ENCODE peak calls at places on chromosome 7, in eight cellular contexts. I is body of pancreas, C is Peyer's patch, S is K562, M is IMR-90, N is endothelial cell of umbilical vein, Y is ovary, A is A549. O is an unnamed sample.

GRCh38 chr7:132379292-132379691 is 197.0 kb downstream of the PLXNA4 start:
- DNase-seq in I (no peak), C (no peak), S (no peak), M (no peak), N (no peak), Y (no peak), A (no peak), O (no peak)

GRCh38 chr7:10706875-10707493 is 266.7 kb upstream of the PHF14 start:
- DNase-seq in I (no peak), C (no peak), S (no peak), M (no peak), N (no peak), Y (no peak), A (no peak), O (no peak)

GRCh38 chr7:121083138-121083789 is 94.8 kb downstream of the CPED1 start:
- DNase-seq in I (no peak), C (no peak), S (peak; percentile 62), M (peak; percentile 84), N (peak; percentile 37), Y (no peak), A (no peak), O (no peak)

GRCh38 chr7:102331536-102332275 is 24.5 kb downstream of the SPDYE6 start:
- DNase-seq in I (no peak), C (no peak), S (peak; percentile 11), M (no peak), N (no peak), Y (no peak), A (no peak), O (no peak)

GRCh38 chr7:150324366-150324961 is 1.1 kb upstream of the ACTR3C start:
- DNase-seq in I (peak; percentile 37), C (no peak), S (peak; percentile 50), M (peak; percentile 11), N (no peak), Y (peak; percentile 42), A (no peak), O (no peak)

GRCh38 chr7:131524699-131525098 is 31.7 kb downstream of the PODXL start:
- DNase-seq in I (no peak), C (no peak), S (no peak), M (no peak), N (no peak), Y (no peak), A (no peak), O (no peak)

GRCh38 chr7:148944935-148945934 is 61.1 kb upstream of the EZH2 start:
- DNase-seq in I (no peak), C (no peak), S (no peak), M (peak; percentile 66), N (no peak), Y (no peak), A (no peak), O (no peak)

GRCh38 chr7:87875151-87876039 is 765 bp downstream of the SLC25A40 start:
- DNase-seq in I (peak; percentile 30), C (no peak), S (peak; percentile 36), M (peak; percentile 2), N (peak; percentile 5), Y (no peak), A (no peak), O (no peak)

GRCh38 chr7:81470724-81471379 is 299.0 kb downstream of the HGF start:
- DNase-seq in I (peak; percentile 75), C (no peak), S (no peak), M (no peak), N (no peak), Y (no peak), A (no peak), O (no peak)

GRCh38 chr7:92830047-92830446 is 6.3 kb downstream of the CDK6 start:
- DNase-seq in I (no peak), C (no peak), S (no peak), M (no peak), N (no peak), Y (no peak), A (no peak), O (no peak)

GRCh38 chr7:35185908-35186731 is 67.8 kb downstream of the TBX20 start:
- DNase-seq in I (peak; percentile 20), C (no peak), S (peak; percentile 2), M (peak; percentile 8), N (peak; percentile 24), Y (no peak), A (no peak), O (no peak)

GRCh38 chr7:101116898-101117297 is 10.0 kb upstream of the SERPINE1 start:
- DNase-seq in I (no peak), C (no peak), S (no peak), M (no peak), N (no peak), Y (no peak), A (no peak), O (no peak)

GRCh38 chr7:18320422-18320821 is 175.1 kb upstream of the HDAC9 start:
- DNase-seq in I (no peak), C (no peak), S (no peak), M (no peak), N (no peak), Y (no peak), A (no peak), O (no peak)

GRCh38 chr7:88111136-88111748 is 108.6 kb downstream of the SRI start:
- DNase-seq in I (no peak), C (no peak), S (peak; percentile 25), M (peak; percentile 41), N (peak; percentile 65), Y (no peak), A (peak; percentile 39), O (no peak)

GRCh38 chr7:106110238-106110560 is 1.9 kb downstream of the SYPL1 start:
- DNase-seq in I (no peak), C (no peak), S (no peak), M (no peak), N (peak; percentile 15), Y (no peak), A (no peak), O (no peak)

GRCh38 chr7:104978460-104978859 is 35.5 kb upstream of the KMT2E start:
- DNase-seq in I (no peak), C (no peak), S (no peak), M (no peak), N (no peak), Y (no peak), A (no peak), O (no peak)

GRCh38 chr7:105454921-105455320 is 66.2 kb upstream of the SRPK2 start:
- DNase-seq in I (no peak), C (no peak), S (peak; percentile 10), M (no peak), N (peak; percentile 24), Y (no peak), A (no peak), O (no peak)

GRCh38 chr7:69419928-69420327 is 178.3 kb upstream of the AUTS2 start:
- DNase-seq in I (no peak), C (no peak), S (no peak), M (no peak), N (no peak), Y (no peak), A (no peak), O (no peak)

GRCh38 chr7:41232086-41232485 is 470.8 kb downstream of the INHBA start:
- DNase-seq in I (no peak), C (no peak), S (no peak), M (peak; percentile 33), N (no peak), Y (no peak), A (no peak), O (no peak)

GRCh38 chr7:137399827-137400823 is 56.6 kb upstream of the PTN start:
- DNase-seq in I (no peak), C (no peak), S (no peak), M (peak; percentile 74), N (no peak), Y (no peak), A (no peak), O (no peak)

GRCh38 chr7:96739167-96739566 is 29.5 kb upstream of the SEM1 start:
- DNase-seq in I (no peak), C (no peak), S (no peak), M (no peak), N (no peak), Y (no peak), A (no peak), O (no peak)

GRCh38 chr7:148020679-148021078 is 569.9 kb upstream of the C7orf33 start:
- DNase-seq in I (no peak), C (no peak), S (no peak), M (no peak), N (no peak), Y (no peak), A (no peak), O (no peak)

GRCh38 chr7:26507375-26508068 is 215.9 kb downstream of the SNX10 start:
- DNase-seq in I (no peak), C (no peak), S (no peak), M (no peak), N (peak; percentile 25), Y (no peak), A (no peak), O (no peak)

GRCh38 chr7:1595636-1596035 is 25.8 kb upstream of the PSMG3 start:
- DNase-seq in I (no peak), C (no peak), S (no peak), M (no peak), N (no peak), Y (no peak), A (no peak), O (no peak)

DNA sequence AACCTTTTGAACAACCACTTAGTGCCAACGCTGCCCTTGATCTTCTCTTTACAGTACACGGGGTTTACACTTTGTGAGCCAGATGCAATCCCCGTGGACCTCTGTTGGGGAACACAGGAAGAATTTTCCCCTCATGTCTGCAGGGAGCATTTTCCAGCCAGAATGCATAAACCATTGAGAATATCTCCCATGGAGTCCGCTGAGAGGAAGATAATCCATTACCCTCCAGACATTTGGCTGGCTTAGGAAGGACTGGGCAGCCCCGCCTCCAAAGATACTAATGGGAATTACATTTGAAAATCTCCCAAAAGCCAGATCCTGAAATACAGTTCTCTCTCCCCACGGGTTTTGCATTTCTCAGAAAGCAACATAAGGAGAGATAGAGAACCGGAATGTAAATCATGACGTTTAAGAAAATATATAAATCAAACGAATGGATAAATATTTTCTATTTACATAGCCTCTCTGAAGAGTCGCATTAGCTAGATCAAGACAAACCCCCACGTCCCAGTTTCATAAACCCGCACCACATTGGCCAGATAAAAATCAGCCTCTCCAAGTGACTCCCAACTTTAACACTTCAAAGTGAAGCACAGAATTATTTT is 53.5 kb downstream of the TRIL start:
- DNase-seq in I (no peak), C (no peak), S (no peak), M (no peak), N (no peak), Y (no peak), A (no peak), O (no peak)
- H3K4me3 ChIP-seq in I (no peak overlapping the region), C (peak overlapping the region; percentile 35), S (no peak overlapping the region), M (peak overlapping the region; percentile 30), N (no peak overlapping the region), Y (no peak overlapping the region), A (no peak overlapping the region), O (peak overlapping the region; percentile 37)

GRCh38 chr7:32891046-32891799 is at the start of gene KBTBD2:
- DNase-seq in I (peak; percentile 87), C (peak; percentile 87), S (peak; percentile 82), M (peak; percentile 84), N (peak; percentile 93), Y (peak; percentile 81), A (peak; percentile 50), O (peak; percentile 53)
- TF ChIP-seq POLR2A in I (peak; percentile 58), C (peak; percentile 48), S (no peak), M (peak; percentile 82), N (peak; percentile 88), Y (peak; percentile 43), A (peak; percentile 52), O (peak; percentile 10)

GRCh38 chr7:123811056-123811455 is 33.9 kb upstream of the HYAL4 start:
- DNase-seq in I (no peak), C (no peak), S (no peak), M (no peak), N (no peak), Y (no peak), A (no peak), O (no peak)
- H3K4me3 ChIP-seq in I (no peak overlapping the region), C (no peak overlapping the region), S (no peak overlapping the region), M (no peak overlapping the region), N (no peak overlapping the region), Y (no peak overlapping the region), A (no peak overlapping the region), O (no peak overlapping the region)

GRCh38 chr7:2641406-2642393 is 9.9 kb downstream of the TTYH3 start:
- DNase-seq in I (peak; percentile 89), C (no peak), S (no peak), M (peak; percentile 97), N (peak; percentile 99), Y (peak; percentile 90), A (no peak), O (peak; percentile 71)
- TF ChIP-seq POLR2A in I (no peak), C (no peak), S (no peak), M (peak; percentile 51), N (no peak), Y (no peak), A (no peak), O (peak; percentile 20)

O was measured in tibial nerve.